ENCODE peak calls at places on chromosomes 5 and 9, in seven cellular contexts. J is esophagus muscularis mucosa, X is AG08396, V is memory B cell, I is fibroblast of villous mesenchyme, G is GM19239, F is skeletal muscle cell. Y is an unnamed sample.

GRCh38 chr9:122128432-122129343 is 30.9 kb downstream of the NDUFA8 start:
- DNase-seq in J (no peak), G (no peak), X (no peak), V (no peak), I (no peak), F (no peak), Y (no peak)

GRCh38 chr9:126125177-126125576 is 201.5 kb upstream of the MVB12B start:
- DNase-seq in G (no peak), F (no peak), J (no peak), X (no peak), V (no peak), I (peak), Y (no peak)

GRCh38 chr9:125749287-125749935 is 2.2 kb downstream of the PBX3 start:
- DNase-seq in X (no peak), G (no peak), I (no peak), F (no peak), V (no peak), J (no peak), Y (no peak)

GRCh38 chr9:135243201-135244190 is 156.0 kb downstream of the OLFM1 start:
- DNase-seq in F (no peak), X (no peak), G (no peak), J (no peak), V (no peak), I (no peak), Y (no peak)

GRCh38 chr5:137710086-137710485 is 25.8 kb downstream of the KLHL3 start:
- DNase-seq in V (no peak), F (peak), J (no peak), G (no peak), I (no peak), X (no peak), Y (no peak)

GRCh38 chr5:120512068-120512467 is 48.0 kb downstream of the PRR16 start:
- DNase-seq in V (no peak), J (no peak), X (no peak), F (no peak), G (no peak), I (no peak), Y (no peak)

GRCh38 chr9:110742741-110743371 is 74.3 kb downstream of the MUSK start:
- DNase-seq in F (peak), X (peak), V (no peak), I (peak), J (no peak), G (no peak), Y (no peak)

GRCh38 chr9:121736964-121737462 is 85.6 kb downstream of the DAB2IP start:
- DNase-seq in F (no peak), J (no peak), I (no peak), X (peak), G (no peak), V (no peak), Y (no peak)

GRCh38 chr5:3155717-3156116 is 404.2 kb upstream of the IRX2 start:
- DNase-seq in G (no peak), X (no peak), I (no peak), J (peak), V (no peak), F (no peak), Y (no peak)

GRCh38 chr5:143161893-143162520 is 241.5 kb downstream of the NR3C1 start:
- DNase-seq in X (no peak), G (no peak), V (no peak), J (no peak), F (peak), I (peak), Y (no peak)

GRCh38 chr5:77180167-77181081 is 30.1 kb upstream of the PDE8B start:
- DNase-seq in F (no peak), V (no peak), G (no peak), X (peak), I (no peak), J (peak), Y (no peak)

GRCh38 chr5:143008809-143009521 is 238.8 kb downstream of the ARHGAP26 start:
- DNase-seq in F (peak), J (no peak), X (peak), I (peak), G (peak), V (peak), Y (peak)

GRCh38 chr9:127347831-127348699 is 48.9 kb upstream of the SLC2A8 start:
- DNase-seq in G (peak), X (peak), I (peak), F (peak), J (no peak), V (no peak), Y (peak)

GRCh38 chr9:136965771-136966484 is 11.4 kb upstream of the PTGDS start:
- DNase-seq in V (no peak), G (no peak), F (no peak), X (peak), I (peak), J (no peak), Y (no peak)

GRCh38 chr9:90432951-90433350 is 209.7 kb downstream of the DIRAS2 start:
- DNase-seq in X (no peak), J (peak), I (no peak), V (no peak), G (no peak), F (no peak), Y (no peak)

GRCh38 chr5:133421394-133421793 is 190.9 kb downstream of the FSTL4 start:
- DNase-seq in V (peak), G (no peak), X (peak), I (peak), J (no peak), F (no peak), Y (no peak)

GRCh38 chr5:42583322-42583721 is 160.1 kb downstream of the GHR start:
- DNase-seq in I (peak), X (peak), G (peak), F (no peak), J (no peak), V (peak), Y (no peak)

GRCh38 chr9:70805953-70806352 is 315.5 kb downstream of the TRPM3 start:
- DNase-seq in J (no peak), V (no peak), I (peak), X (no peak), G (no peak), F (no peak), Y (no peak)

GRCh38 chr9:35798658-35799366 is 7.4 kb downstream of the NPR2 start:
- DNase-seq in F (no peak), V (no peak), J (no peak), X (peak), G (no peak), I (peak), Y (no peak)

GRCh38 chr9:5292141-5292540 is 12.4 kb downstream of the RLN2 start:
- DNase-seq in G (no peak), X (no peak), J (no peak), F (peak), V (no peak), I (peak), Y (no peak)

GRCh38 chr9:93461810-93462209 is 8.4 kb upstream of the FAM120AOS start:
- DNase-seq in V (no peak), I (no peak), F (no peak), J (no peak), X (no peak), G (no peak), Y (no peak)

GRCh38 chr5:170307575-170308465 is 10.2 kb upstream of the LCP2 start:
- DNase-seq in F (peak), G (no peak), V (no peak), I (peak), J (peak), X (peak), Y (no peak)

GRCh38 chr5:172502969-172503368 is 48.6 kb upstream of the SH3PXD2B start:
- DNase-seq in V (no peak), F (no peak), G (no peak), I (no peak), X (no peak), J (peak), Y (no peak)

GRCh38 chr5:126492939-126493338 is 69.7 kb downstream of the GRAMD2B start:
- DNase-seq in J (no peak), G (no peak), F (no peak), V (no peak), X (no peak), I (peak), Y (no peak)

GRCh38 chr5:151239237-151239861 is 13.6 kb upstream of the GM2A start:
- DNase-seq in F (peak), J (no peak), X (peak), I (peak), V (no peak), G (no peak), Y (no peak)

GRCh38 chr5:55636711-55637110 is 75.4 kb downstream of the SLC38A9 start:
- DNase-seq in F (no peak), G (no peak), X (peak), J (no peak), I (peak), V (no peak), Y (no peak)

GRCh38 chr5:96595300-96596090 is 66.7 kb upstream of the CAST start:
- DNase-seq in X (no peak), J (no peak), I (peak), G (no peak), F (no peak), V (no peak), Y (no peak)

GRCh38 chr9:95726756-95727155 is 148.7 kb upstream of the ERCC6L2 start:
- DNase-seq in I (peak), X (peak), J (no peak), F (peak), G (peak), V (no peak), Y (peak)

GRCh38 chr5:170269579-170269978 is 28.0 kb downstream of the LCP2 start:
- DNase-seq in F (no peak), J (no peak), X (no peak), G (no peak), I (no peak), V (no peak), Y (no peak)

GRCh38 chr5:43294226-43294625 is 19.0 kb downstream of the HMGCS1 start:
- DNase-seq in J (no peak), F (no peak), I (peak), G (no peak), X (no peak), V (no peak), Y (peak)

GRCh38 chr9:97970106-97970505 is 13.0 kb upstream of the ANP32B start:
- DNase-seq in J (no peak), F (no peak), X (no peak), I (no peak), V (no peak), G (no peak), Y (no peak)

GRCh38 chr5:1349246-1349645 is 4.3 kb upstream of the CLPTM1L start:
- DNase-seq in G (no peak), I (no peak), F (no peak), X (no peak), J (no peak), V (no peak), Y (no peak)